ENCODE peak calls at places on chromosomes 11 and 22, in ten cellular contexts. P is HCT116, G is fibroblast of pulmonary artery, R is lower leg skin, V is heart left ventricle, L is A549, B is left lung, Q is BJ, H is K562, C is AG04449. X is an unnamed sample.

GRCh38 chr11:79466411-79466810 is 25.6 kb upstream of the TENM4 start:
- DNase-seq in P (no peak), G (peak), R (no peak), V (no peak), L (no peak), B (no peak), Q (no peak), H (no peak), C (peak), X (peak)

GRCh38 chr22:19884161-19884953 is 29.7 kb upstream of the GNB1L start:
- DNase-seq in P (no peak), G (no peak), R (peak), V (no peak), L (no peak), B (peak), Q (no peak), H (no peak), C (no peak), X (peak)

GRCh38 chr11:76615950-76616349 is 54.6 kb downstream of the LRRC32 start:
- DNase-seq in P (no peak), G (peak), R (peak), V (peak), L (no peak), B (no peak), Q (no peak), H (no peak), C (no peak), X (peak)

GRCh38 chr11:61999141-61999975 is 31.9 kb upstream of the FTH1 start:
- DNase-seq in P (no peak), G (peak), R (peak), V (no peak), L (no peak), B (peak), Q (no peak), H (no peak), C (no peak), X (peak)

GRCh38 chr22:47883757-47884156 is 1121.3 kb downstream of the TBC1D22A start:
- DNase-seq in P (no peak), G (no peak), R (no peak), V (no peak), L (no peak), B (no peak), Q (no peak), H (no peak), C (no peak), X (no peak)

GRCh38 chr11:27083241-27083640 is 42.6 kb downstream of the BBOX1 start:
- DNase-seq in P (no peak), G (no peak), R (no peak), V (no peak), L (no peak), B (no peak), Q (no peak), H (no peak), C (no peak), X (no peak)

GRCh38 chr11:122145715-122146274 is 29.8 kb upstream of the BLID start:
- DNase-seq in P (no peak), G (no peak), R (no peak), V (no peak), L (no peak), B (no peak), Q (no peak), H (no peak), C (no peak), X (no peak)

GRCh38 chr22:41862530-41863266 is 29.8 kb downstream of the SREBF2 start:
- DNase-seq in P (no peak), G (no peak), R (no peak), V (no peak), L (no peak), B (no peak), Q (no peak), H (no peak), C (no peak), X (peak)

GRCh38 chr11:112794321-112794720 is 166.9 kb upstream of the NCAM1 start:
- DNase-seq in P (no peak), G (no peak), R (no peak), V (no peak), L (no peak), B (no peak), Q (no peak), H (no peak), C (no peak), X (peak)

GRCh38 chr11:117826832-117827231 is 2.3 kb upstream of the FXYD2 start:
- DNase-seq in P (no peak), G (no peak), R (peak), V (no peak), L (no peak), B (no peak), Q (no peak), H (no peak), C (no peak), X (no peak)

GRCh38 chr11:123122852-123123251 is 60.9 kb upstream of the HSPA8 start:
- DNase-seq in P (no peak), G (no peak), R (no peak), V (no peak), L (no peak), B (no peak), Q (no peak), H (no peak), C (no peak), X (no peak)

GRCh38 chr22:46297151-46297819 is 615 bp downstream of the GTSE1 start:
- DNase-seq in P (no peak), G (peak), R (no peak), V (no peak), L (no peak), B (no peak), Q (no peak), H (no peak), C (no peak), X (peak)

GRCh38 chr22:41598081-41598480 is 8.4 kb upstream of the PMM1 start:
- DNase-seq in P (no peak), G (peak), R (no peak), V (no peak), L (no peak), B (no peak), Q (no peak), H (no peak), C (no peak), X (peak)

GRCh38 chr11:44006882-44007495 is 40.8 kb upstream of the ACCSL start:
- DNase-seq in P (no peak), G (no peak), R (peak), V (peak), L (no peak), B (no peak), Q (no peak), H (no peak), C (no peak), X (no peak)

GRCh38 chr11:71197096-71197495 is 55.3 kb downstream of the SHANK2 start:
- DNase-seq in P (no peak), G (no peak), R (no peak), V (no peak), L (no peak), B (no peak), Q (no peak), H (no peak), C (no peak), X (no peak)

GRCh38 chr22:41825376-41825775 is 7.5 kb upstream of the SREBF2 start:
- DNase-seq in P (no peak), G (peak), R (no peak), V (no peak), L (no peak), B (no peak), Q (no peak), H (no peak), C (no peak), X (no peak)

GRCh38 chr11:27611390-27611789 is 88.9 kb downstream of the BDNF start:
- DNase-seq in P (no peak), G (no peak), R (no peak), V (no peak), L (no peak), B (no peak), Q (no peak), H (no peak), C (no peak), X (no peak)

GRCh38 chr22:46574993-46575914 is 37.8 kb upstream of the CELSR1 start:
- DNase-seq in P (peak), G (peak), R (peak), V (peak), L (peak), B (peak), Q (no peak), H (no peak), C (no peak), X (no peak)

GRCh38 chr22:22882033-22882717 is 5.4 kb upstream of the IGLL5 start:
- DNase-seq in P (no peak), G (no peak), R (peak), V (no peak), L (no peak), B (no peak), Q (no peak), H (peak), C (no peak), X (no peak)

GRCh38 chr11:639324-639977 is 2.4 kb downstream of the DRD4 start:
- DNase-seq in P (no peak), G (no peak), R (no peak), V (no peak), L (no peak), B (no peak), Q (no peak), H (no peak), C (no peak), X (no peak)

GRCh38 chr11:78795862-78796261 is 221.2 kb upstream of the NARS2 start:
- DNase-seq in P (no peak), G (no peak), R (no peak), V (no peak), L (no peak), B (no peak), Q (no peak), H (no peak), C (no peak), X (no peak)

GRCh38 chr11:33724644-33725035 is 11.6 kb downstream of the CD59 start:
- DNase-seq in P (no peak), G (peak), R (peak), V (peak), L (no peak), B (no peak), Q (no peak), H (no peak), C (no peak), X (peak)

GRCh38 chr11:35982061-35982460 is 38.2 kb downstream of the LDLRAD3 start:
- DNase-seq in P (no peak), G (no peak), R (no peak), V (no peak), L (no peak), B (no peak), Q (no peak), H (no peak), C (no peak), X (no peak)

GRCh38 chr11:134626032-134626431 is 214.0 kb upstream of the B3GAT1 start:
- DNase-seq in P (no peak), G (no peak), R (peak), V (no peak), L (no peak), B (no peak), Q (no peak), H (no peak), C (no peak), X (no peak)

GRCh38 chr11:31246451-31247165 is 122.9 kb downstream of the DCDC1 start:
- DNase-seq in P (no peak), G (peak), R (no peak), V (peak), L (no peak), B (no peak), Q (no peak), H (no peak), C (no peak), X (peak)

GRCh38 chr11:97667057-97667456 is 1277.2 kb downstream of the JRKL start:
- DNase-seq in P (no peak), G (no peak), R (no peak), V (no peak), L (no peak), B (peak), Q (no peak), H (no peak), C (no peak), X (no peak)

GRCh38 chr22:46147061-46147460 is 3.3 kb upstream of the PPARA start:
- DNase-seq in P (no peak), G (no peak), R (no peak), V (no peak), L (no peak), B (no peak), Q (no peak), H (no peak), C (no peak), X (no peak)

GRCh38 chr11:131851951-131852350 is 481.5 kb downstream of the NTM start:
- DNase-seq in P (no peak), G (no peak), R (no peak), V (no peak), L (no peak), B (no peak), Q (no peak), H (no peak), C (no peak), X (no peak)

GRCh38 chr11:69511358-69512015 is 30.0 kb downstream of the LINC01488 start:
- DNase-seq in P (no peak), G (peak), R (no peak), V (no peak), L (no peak), B (peak), Q (no peak), H (no peak), C (no peak), X (peak)

GRCh38 chr11:19080579-19080993 is 20.1 kb upstream of the MRGPRX2 start:
- DNase-seq in P (no peak), G (peak), R (no peak), V (no peak), L (no peak), B (peak), Q (peak), H (no peak), C (peak), X (peak)

GRCh38 chr11:5684627-5685362 is at the start of gene TRIM5:
- DNase-seq in P (peak), G (peak), R (peak), V (peak), L (peak), B (peak), Q (peak), H (peak), C (peak), X (peak)

GRCh38 chr22:19096555-19096954 is 25.7 kb downstream of the DGCR2 start:
- DNase-seq in P (no peak), G (no peak), R (peak), V (no peak), L (no peak), B (no peak), Q (no peak), H (no peak), C (no peak), X (no peak)

DNA sequence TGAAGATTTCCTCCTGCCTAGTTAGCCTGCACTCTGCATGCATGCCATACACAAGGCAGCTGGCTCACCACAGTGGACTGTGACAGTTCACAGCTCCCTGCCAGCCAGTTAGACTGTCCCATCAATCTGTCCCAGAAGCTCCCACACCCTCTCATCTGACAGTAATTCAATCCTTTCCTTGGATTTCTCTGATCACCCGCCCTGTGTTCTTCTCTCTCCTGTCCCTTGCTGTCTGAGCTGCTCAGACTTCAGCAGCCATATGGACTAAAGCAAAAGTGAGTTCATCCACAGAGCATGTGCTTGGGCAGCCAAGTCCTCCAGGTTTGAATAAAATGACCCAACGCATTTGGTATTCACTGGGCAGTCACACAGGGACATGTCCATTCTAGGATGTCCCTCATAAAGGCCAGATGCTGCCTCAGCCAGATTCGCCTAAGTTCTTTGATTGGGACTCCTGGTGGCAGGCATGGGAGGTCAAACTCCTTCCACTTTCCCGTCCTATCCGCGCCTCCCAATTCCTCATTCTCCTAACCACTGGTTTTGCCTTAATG is 54.5 kb upstream of the ZBTB44 start:
- DNase-seq in P (no peak), G (no peak), R (no peak), V (no peak), L (no peak), B (no peak), Q (no peak), H (no peak), C (no peak), X (peak)
- TF ChIP-seq CTCF in P (no peak), G (no peak), R (no peak), V (no peak), L (no peak), B (no peak), Q (no peak), H (no peak), C (no peak), X (peak)

DNA sequence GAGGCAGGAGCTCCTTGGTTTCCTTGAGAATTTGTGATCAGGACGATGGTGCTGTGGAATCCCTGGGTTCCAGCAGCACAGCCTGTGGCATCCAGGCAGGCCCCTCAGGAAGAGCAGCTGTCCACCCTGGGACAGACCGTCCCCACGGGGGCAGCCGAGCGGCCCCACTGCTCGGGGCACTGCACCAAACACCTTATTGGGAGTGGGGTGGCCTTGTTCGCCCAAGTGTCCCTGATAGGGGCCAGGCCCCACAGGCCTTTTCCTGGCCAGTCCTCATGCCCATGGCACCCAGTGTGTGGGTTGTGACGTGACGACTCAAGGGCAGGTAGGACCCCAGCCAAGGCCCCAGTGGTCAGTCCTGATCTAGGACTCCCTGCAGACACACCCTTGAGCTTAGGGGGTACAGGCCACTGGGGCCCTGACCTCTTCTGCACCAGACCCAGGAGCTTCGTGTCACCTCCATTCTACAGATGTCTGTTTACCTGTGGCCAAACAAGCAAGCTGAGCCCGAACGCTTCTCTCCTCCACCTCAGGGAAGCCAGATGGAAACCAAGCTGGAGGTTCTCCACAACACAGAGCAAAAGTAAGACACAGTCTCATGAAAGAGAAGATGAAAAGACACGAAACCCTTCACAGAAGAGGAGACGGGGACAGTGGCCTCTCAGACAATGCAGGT is 1.5 kb upstream of the BRD1 start:
- DNase-seq in P (no peak), G (no peak), R (no peak), V (no peak), L (no peak), B (peak), Q (no peak), H (no peak), C (no peak), X (no peak)
- H3K4me3 ChIP-seq in P (no peak), G (no peak), R (no peak), V (no peak), L (no peak), B (no peak), Q (no peak), H (no peak), C (no peak), X (no peak)

GRCh38 chr11:65919151-65920034 is at the start of gene DRAP1:
- DNase-seq in P (peak), G (peak), R (peak), V (peak), L (peak), B (peak), Q (peak), H (peak), C (peak), X (peak)
- TF ChIP-seq CTCF in P (no peak), G (no peak), R (no peak), V (no peak), L (no peak), B (no peak), Q (no peak), H (no peak), C (no peak), X (no peak)

GRCh38 chr22:40466976-40467375 is 96.6 kb downstream of the SGSM3 start:
- DNase-seq in P (no peak), G (no peak), R (no peak), V (no peak), L (no peak), B (no peak), Q (no peak), H (no peak), C (no peak), X (no peak)

GRCh38 chr22:40463017-40463631 is 92.7 kb downstream of the SGSM3 start:
- DNase-seq in P (no peak), G (no peak), R (no peak), V (no peak), L (no peak), B (no peak), Q (no peak), H (no peak), C (no peak), X (no peak)

GRCh38 chr22:40469181-40469580 is 98.8 kb downstream of the SGSM3 start:
- DNase-seq in P (no peak), G (no peak), R (no peak), V (no peak), L (no peak), B (no peak), Q (no peak), H (peak), C (no peak), X (no peak)

GRCh38 chr22:40462195-40462988 is 92.0 kb downstream of the SGSM3 start:
- DNase-seq in P (no peak), G (no peak), R (no peak), V (no peak), L (no peak), B (no peak), Q (no peak), H (no peak), C (no peak), X (no peak)

GRCh38 chr22:40463727-40464126 is 93.3 kb downstream of the SGSM3 start:
- DNase-seq in P (no peak), G (no peak), R (no peak), V (no peak), L (no peak), B (no peak), Q (no peak), H (no peak), C (no peak), X (no peak)
- H3K4me3 ChIP-seq in P (no peak), G (no peak), R (no peak), V (peak), L (no peak), B (peak), Q (no peak), H (peak), C (no peak), X (no peak)

GRCh38 chr11:66277475-66278391 is at the start of gene CNIH2:
- DNase-seq in P (no peak), G (no peak), R (no peak), V (no peak), L (peak), B (peak), Q (no peak), H (peak), C (no peak), X (no peak)
- TF ChIP-seq CTCF in P (no peak), G (no peak), R (no peak), V (no peak), L (no peak), B (no peak), Q (no peak), H (no peak), C (no peak), X (no peak)

DNA sequence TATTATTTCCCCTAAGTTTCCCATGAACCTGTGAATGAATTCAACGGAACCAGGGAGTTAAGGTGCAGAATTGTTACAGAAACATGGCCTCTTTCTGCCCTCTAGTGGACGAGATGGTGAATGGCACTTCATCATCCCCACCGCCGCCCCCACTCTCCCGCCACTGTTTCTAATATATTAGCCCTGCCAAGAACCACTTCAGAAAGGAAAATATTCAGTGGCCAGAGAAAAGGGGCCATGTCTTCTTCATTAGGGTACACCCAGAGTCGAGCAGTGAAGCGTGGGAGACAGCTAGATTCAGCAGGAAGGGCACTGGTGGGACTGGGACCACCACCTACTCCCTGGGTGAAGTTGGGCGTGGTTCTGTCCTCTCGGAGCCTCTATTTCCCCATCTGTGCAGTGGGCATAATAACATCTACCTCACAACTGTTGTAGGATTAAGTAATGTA is 46.4 kb upstream of the SYT13 start:
- DNase-seq in P (peak), G (peak), R (no peak), V (no peak), L (peak), B (no peak), Q (no peak), H (peak), C (no peak), X (peak)
- H3K4me3 ChIP-seq in P (no peak), G (no peak), R (no peak), V (no peak), L (no peak), B (peak), Q (no peak), H (no peak), C (no peak), X (no peak)

GRCh38 chr11:7077101-7077500 is 11.7 kb upstream of the RBMXL2 start:
- DNase-seq in P (no peak), G (no peak), R (no peak), V (no peak), L (no peak), B (no peak), Q (no peak), H (peak), C (no peak), X (no peak)

GRCh38 chr11:7081441-7081840 is 7.4 kb upstream of the RBMXL2 start:
- DNase-seq in P (no peak), G (no peak), R (no peak), V (no peak), L (no peak), B (no peak), Q (no peak), H (no peak), C (no peak), X (no peak)

GRCh38 chr11:7079545-7080135 is 9.2 kb upstream of the RBMXL2 start:
- DNase-seq in P (no peak), G (no peak), R (no peak), V (no peak), L (no peak), B (no peak), Q (no peak), H (peak), C (no peak), X (no peak)

GRCh38 chr11:7080900-7081299 is 7.9 kb upstream of the RBMXL2 start:
- DNase-seq in P (no peak), G (no peak), R (no peak), V (no peak), L (no peak), B (no peak), Q (no peak), H (peak), C (no peak), X (no peak)
- TF ChIP-seq CTCF in P (no peak), G (no peak), R (no peak), V (no peak), L (no peak), B (no peak), Q (no peak), H (no peak), C (no peak), X (no peak)